ENCODE peak calls at places on chromosome 12, in seven cellular contexts. B, J, V, L, I, T and D are unnamed samples.

GRCh38 chr12:122872815-122873361 is 23.0 kb downstream of the VPS37B start:
- DNase-seq in L (no peak), I (no peak), T (peak; percentile 18), J (no peak), V (no peak), B (no peak), D (no peak)

GRCh38 chr12:104605685-104606084 is 148.9 kb downstream of the CHST11 start:
- DNase-seq in V (no peak), J (no peak), L (peak; percentile 75), B (peak; percentile 12), I (peak; percentile 74), T (no peak), D (no peak)

GRCh38 chr12:6465467-6466183 is 4.9 kb downstream of the VAMP1 start:
- DNase-seq in V (peak; percentile 55), L (peak; percentile 77), T (no peak), B (peak; percentile 53), J (no peak), I (peak; percentile 74), D (peak; percentile 73)

GRCh38 chr12:3977621-3978020 is 104.4 kb upstream of the PARP11 start:
- DNase-seq in B (no peak), I (no peak), J (no peak), T (no peak), V (no peak), L (no peak), D (no peak)

GRCh38 chr12:122046145-122046544 is 24.5 kb downstream of the BCL7A start:
- DNase-seq in L (no peak), B (no peak), J (no peak), I (no peak), T (no peak), V (no peak), D (no peak)

GRCh38 chr12:104669851-104670337 is 213.1 kb downstream of the CHST11 start:
- DNase-seq in J (no peak), T (peak; percentile 52), B (no peak), V (no peak), L (peak; percentile 64), I (no peak), D (peak; percentile 23)

GRCh38 chr12:73413974-73414373 is 1123.7 kb upstream of the ATXN7L3B start:
- DNase-seq in V (no peak), J (no peak), B (no peak), T (no peak), I (no peak), L (no peak), D (no peak)

GRCh38 chr12:71795901-71796300 is 41.2 kb downstream of the RAB21 start:
- DNase-seq in L (no peak), J (no peak), I (no peak), T (no peak), V (no peak), B (no peak), D (no peak)

GRCh38 chr12:66708704-66709443 is 30.0 kb upstream of the GRIP1 start:
- DNase-seq in V (peak; percentile 13), T (no peak), J (no peak), B (no peak), I (no peak), L (peak; percentile 14), D (peak; percentile 32)

GRCh38 chr12:123142518-123142840 is 8.4 kb downstream of the PITPNM2 start:
- DNase-seq in V (no peak), L (peak; percentile 67), T (no peak), B (no peak), I (no peak), J (no peak), D (no peak)

GRCh38 chr12:13764748-13765147 is 216.7 kb downstream of the GRIN2B start:
- DNase-seq in J (no peak), I (no peak), L (no peak), B (no peak), T (no peak), V (no peak), D (peak; percentile 56)

GRCh38 chr12:127903146-127903545 is 363.8 kb upstream of the TMEM132C start:
- DNase-seq in L (peak; percentile 86), V (no peak), B (no peak), I (peak; percentile 14), J (peak; percentile 47), T (no peak), D (no peak)

GRCh38 chr12:94457331-94457730 is 2.3 kb downstream of the CEP83 start:
- DNase-seq in T (no peak), L (no peak), B (no peak), J (no peak), V (no peak), I (no peak), D (no peak)

GRCh38 chr12:122326597-122326996 is 60.3 kb upstream of the VPS33A start:
- DNase-seq in L (no peak), V (no peak), B (no peak), I (no peak), T (no peak), J (no peak), D (peak; percentile 82)

GRCh38 chr12:117085318-117085947 is 13.8 kb downstream of the TESC start:
- DNase-seq in T (peak; percentile 37), L (no peak), J (no peak), B (no peak), V (no peak), I (no peak), D (no peak)

GRCh38 chr12:78835493-78835892 is 29.1 kb upstream of the SYT1 start:
- DNase-seq in I (no peak), B (no peak), J (no peak), T (no peak), V (no peak), L (no peak), D (peak; percentile 9)

GRCh38 chr12:84183576-84183975 is 729.0 kb downstream of the SLC6A15 start:
- DNase-seq in T (no peak), V (no peak), I (no peak), J (no peak), B (no peak), L (no peak), D (no peak)